ENCODE peak calls at places on chromosomes 12 and 14, in six cellular contexts. Q is IMR-90; T is stimulated activated CD4-positive, alpha-beta T cell treated with anti-CD3 and anti-CD28 coated beads, Interleukin-2, amount 100 ng/mL, for 24 hours; G is HEK293T; A is fibroblast of the aortic adventitia; N is WTC11. Y is an unnamed sample.

GRCh38 chr14:77613207-77613606 is 3.2 kb downstream of the SPTLC2 start:
- DNase-seq in Q (no peak), N (no peak), G (no peak), A (no peak), T (no peak), Y (no peak)

GRCh38 chr12:56128669-56129209 is 672 bp downstream of the ESYT1 start:
- DNase-seq in G (peak), Q (no peak), N (no peak), A (peak), T (peak), Y (peak)

GRCh38 chr14:68978550-68978911 is 571 bp downstream of the ACTN1 start:
- DNase-seq in N (peak), G (peak), Q (no peak), T (peak), A (peak), Y (peak)

GRCh38 chr14:101879212-101880015 is 85.0 kb upstream of the DYNC1H1 start:
- DNase-seq in N (no peak), T (no peak), Q (no peak), G (no peak), A (no peak), Y (no peak)

GRCh38 chr12:76083246-76083735 is 1.2 kb downstream of the NAP1L1 start:
- DNase-seq in N (no peak), T (no peak), G (no peak), A (no peak), Q (no peak), Y (no peak)

GRCh38 chr14:99603471-99603933 is 505 bp downstream of the CCDC85C start:
- DNase-seq in G (peak), T (peak), N (peak), Q (peak), A (peak), Y (peak)

GRCh38 chr14:99715266-99716000 is 31.3 kb downstream of the CYP46A1 start:
- DNase-seq in Q (no peak), G (peak), T (no peak), A (no peak), N (no peak), Y (peak)

GRCh38 chr14:88242426-88242825 is 80.6 kb downstream of the KCNK10 start:
- DNase-seq in A (no peak), Q (no peak), G (no peak), N (no peak), T (no peak), Y (no peak)

GRCh38 chr12:92649511-92650227 is 53.1 kb upstream of the PLEKHG7 start:
- DNase-seq in G (peak), A (peak), Q (peak), N (peak), T (peak), Y (peak)

GRCh38 chr12:55720894-55721444 is 776 bp downstream of the RDH5 start:
- DNase-seq in N (peak), A (peak), Q (peak), G (no peak), T (no peak), Y (no peak)

GRCh38 chr12:19852100-19852855 is 413.0 kb downstream of the AEBP2 start:
- DNase-seq in G (no peak), A (no peak), N (no peak), T (no peak), Q (no peak), Y (no peak)

GRCh38 chr12:52539024-52539820 is 13.7 kb downstream of the KRT71 start:
- DNase-seq in T (no peak), G (peak), Q (peak), N (no peak), A (peak), Y (no peak)

GRCh38 chr12:77256924-77257323 is 191.6 kb upstream of the E2F7 start:
- DNase-seq in T (no peak), Q (no peak), G (no peak), A (peak), N (no peak), Y (no peak)

GRCh38 chr12:123319273-123319672 is 45.4 kb downstream of the SBNO1 start:
- DNase-seq in A (no peak), N (no peak), G (no peak), Q (no peak), T (no peak), Y (no peak)

GRCh38 chr12:118979763-118980406 is 1.5 kb upstream of the SRRM4 start:
- DNase-seq in Q (peak), T (peak), N (peak), G (peak), A (peak), Y (peak)

GRCh38 chr12:19575307-19576243 is 136.3 kb downstream of the AEBP2 start:
- DNase-seq in T (no peak), Q (peak), G (peak), N (no peak), A (peak), Y (peak)

GRCh38 chr12:110102255-110102654 is 21.9 kb upstream of the IFT81 start:
- DNase-seq in Q (peak), N (peak), G (peak), T (peak), A (peak), Y (peak)

GRCh38 chr12:131097247-131098177 is 143.8 kb downstream of the ADGRD1 start:
- DNase-seq in A (no peak), Q (no peak), N (peak), T (no peak), G (no peak), Y (no peak)